ENCODE peak calls at places on chromosomes 12 and 14, in eight cellular contexts. G, T, Z, L, Q, O, X and H are unnamed samples.

GRCh38 chr12:30700216-30700900 is 4.7 kb upstream of the IPO8 start:
- DNase-seq in G (no peak), T (no peak), Z (no peak), L (no peak), Q (no peak), O (no peak), X (no peak), H (no peak)

GRCh38 chr14:97253756-97254155 is 456.6 kb downstream of the VRK1 start:
- DNase-seq in G (no peak), T (no peak), Z (no peak), L (no peak), Q (no peak), O (no peak), X (no peak), H (no peak)

GRCh38 chr12:34219046-34219770 is 196.9 kb downstream of the ALG10 start:
- DNase-seq in G (no peak), T (no peak), Z (no peak), L (no peak), Q (no peak), O (peak; percentile 10), X (peak; percentile 79), H (no peak)

GRCh38 chr14:37583358-37584210 is 11.5 kb downstream of the FOXA1 start:
- DNase-seq in G (no peak), T (peak; percentile 55), Z (no peak), L (peak; percentile 48), Q (peak; percentile 54), O (no peak), X (peak; percentile 87), H (no peak)

GRCh38 chr12:118704517-118704916 is 276.8 kb upstream of the SRRM4 start:
- DNase-seq in G (no peak), T (peak; percentile 7), Z (no peak), L (no peak), Q (peak; percentile 24), O (peak; percentile 39), X (no peak), H (no peak)

GRCh38 chr14:23132970-23133369 is 13.9 kb upstream of the CEBPE start:
- DNase-seq in G (no peak), T (no peak), Z (no peak), L (no peak), Q (no peak), O (no peak), X (no peak), H (no peak)

GRCh38 chr14:73242274-73242960 is 5.1 kb downstream of the PAPLN start:
- DNase-seq in G (no peak), T (no peak), Z (no peak), L (no peak), Q (no peak), O (peak; percentile 21), X (no peak), H (no peak)

GRCh38 chr12:125343649-125344048 is 278.4 kb downstream of the AACS start:
- DNase-seq in G (no peak), T (no peak), Z (no peak), L (no peak), Q (no peak), O (no peak), X (no peak), H (no peak)

GRCh38 chr12:12673296-12673695 is 22.7 kb downstream of the GPR19 start:
- DNase-seq in G (no peak), T (no peak), Z (no peak), L (no peak), Q (no peak), O (no peak), X (no peak), H (no peak)

GRCh38 chr12:123990512-123990911 is 17.5 kb downstream of the ZNF664 start:
- DNase-seq in G (no peak), T (no peak), Z (no peak), L (no peak), Q (no peak), O (no peak), X (no peak), H (no peak)

GRCh38 chr14:33525626-33526025 is 425.2 kb downstream of the EGLN3 start:
- DNase-seq in G (no peak), T (no peak), Z (no peak), L (no peak), Q (no peak), O (no peak), X (no peak), H (no peak)

GRCh38 chr12:106378788-106379187 is 21.2 kb downstream of the POLR3B start:
- DNase-seq in G (no peak), T (no peak), Z (no peak), L (no peak), Q (no peak), O (no peak), X (no peak), H (no peak)

GRCh38 chr12:92778525-92778924 is 75.7 kb downstream of the PLEKHG7 start:
- DNase-seq in G (no peak), T (no peak), Z (no peak), L (no peak), Q (no peak), O (no peak), X (no peak), H (no peak)

GRCh38 chr14:61184117-61184516 is 97.0 kb downstream of the TMEM30B start:
- DNase-seq in G (no peak), T (no peak), Z (no peak), L (no peak), Q (no peak), O (no peak), X (no peak), H (no peak)

GRCh38 chr14:81351205-81351604 is 48.9 kb downstream of the STON2 start:
- DNase-seq in G (no peak), T (no peak), Z (no peak), L (no peak), Q (no peak), O (no peak), X (no peak), H (no peak)

GRCh38 chr12:33795536-33795935 is 226.8 kb upstream of the ALG10 start:
- DNase-seq in G (no peak), T (no peak), Z (no peak), L (no peak), Q (no peak), O (no peak), X (no peak), H (no peak)

GRCh38 chr12:49068879-49069506 is 786 bp downstream of the RHEBL1 start:
- DNase-seq in G (no peak), T (no peak), Z (no peak), L (no peak), Q (no peak), O (no peak), X (no peak), H (no peak)

GRCh38 chr12:9404031-9404430 is 195.8 kb upstream of the PZP start:
- DNase-seq in G (no peak), T (no peak), Z (no peak), L (no peak), Q (no peak), O (peak; percentile 33), X (no peak), H (no peak)

DNA sequence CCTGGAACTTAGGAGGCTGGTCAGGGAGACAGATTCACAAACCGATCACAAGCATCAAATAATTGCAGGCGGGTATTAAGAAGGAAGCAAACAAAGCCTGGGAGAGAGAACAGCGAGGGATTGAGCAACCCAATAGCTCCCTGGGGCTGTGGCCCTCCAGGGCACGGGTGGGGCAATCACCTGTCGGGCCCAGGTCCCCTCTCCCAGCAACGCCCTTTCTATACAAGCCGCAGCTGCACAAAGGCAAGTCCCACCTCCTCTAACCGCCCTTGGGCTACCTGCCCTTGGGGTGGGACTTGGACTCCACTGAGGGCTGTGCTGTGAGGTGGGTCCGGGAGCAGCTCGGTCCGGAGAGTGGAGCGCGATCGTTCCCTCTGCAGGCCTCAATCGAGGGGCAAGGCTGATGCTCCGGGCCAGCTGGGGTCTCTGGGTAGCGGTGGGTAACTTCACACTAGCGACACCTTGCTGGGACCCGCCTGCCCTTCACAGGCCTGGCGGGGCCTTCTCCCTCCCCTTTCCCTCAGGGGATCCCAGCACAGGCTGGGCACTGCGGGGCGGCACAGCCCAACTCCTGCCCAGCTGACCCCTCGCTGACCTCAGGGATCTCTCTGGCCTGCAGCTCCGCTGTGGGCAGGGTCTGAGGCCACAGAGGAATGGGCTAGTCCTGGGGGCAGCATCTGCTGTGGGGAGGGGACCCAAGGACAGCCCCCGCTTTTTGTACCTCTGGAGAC is 8.0 kb downstream of the PHB2 start:
- DNase-seq in G (peak; percentile 64), T (no peak), Z (peak; percentile 86), L (peak; percentile 89), Q (no peak), O (peak; percentile 35), X (peak; percentile 83), H (no peak)
- TF ChIP-seq EP300 in G (no peak), T (no peak), Z (no peak), L (peak; percentile 39), Q (no peak), O (no peak), X (no peak), H (no peak)

DNA sequence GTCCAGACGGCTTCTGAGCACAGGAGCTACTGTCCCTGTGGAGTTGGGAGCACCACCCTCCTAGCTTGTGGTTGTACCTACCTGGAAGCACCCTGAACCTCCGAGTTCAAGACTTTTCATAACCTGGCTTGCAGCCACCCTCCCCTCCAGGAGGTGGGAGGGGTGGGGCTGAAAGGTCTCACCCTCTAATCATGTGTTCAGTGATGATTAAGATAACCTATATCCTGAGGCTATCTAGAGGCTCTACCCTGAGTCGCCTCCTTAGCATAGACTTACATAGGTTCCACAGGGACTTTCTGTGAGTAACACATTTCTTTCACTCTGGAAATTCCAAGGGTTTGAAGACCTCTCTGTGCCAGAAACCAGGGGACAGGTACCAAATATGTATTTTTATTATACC is 146.5 kb downstream of the CFAP54 start:
- DNase-seq in G (no peak), T (no peak), Z (no peak), L (no peak), Q (no peak), O (no peak), X (no peak), H (no peak)
- TF ChIP-seq EP300 in G (no peak), T (no peak), Z (no peak), L (no peak), Q (no peak), O (no peak), X (no peak), H (no peak)

GRCh38 chr14:32382704-32383103 is 53.6 kb downstream of the AKAP6 start:
- DNase-seq in G (no peak), T (peak; percentile 40), Z (no peak), L (no peak), Q (no peak), O (peak; percentile 34), X (no peak), H (no peak)

GRCh38 chr14:32379447-32379846 is 50.3 kb downstream of the AKAP6 start:
- DNase-seq in G (no peak), T (no peak), Z (no peak), L (no peak), Q (peak; percentile 49), O (no peak), X (no peak), H (no peak)

GRCh38 chr14:32383337-32384009 is 54.4 kb downstream of the AKAP6 start:
- DNase-seq in G (no peak), T (no peak), Z (no peak), L (no peak), Q (no peak), O (no peak), X (no peak), H (no peak)

GRCh38 chr14:32384464-32384863 is 55.4 kb downstream of the AKAP6 start:
- DNase-seq in G (no peak), T (no peak), Z (no peak), L (no peak), Q (no peak), O (no peak), X (no peak), H (no peak)

GRCh38 chr14:32381869-32382268 is 52.8 kb downstream of the AKAP6 start:
- DNase-seq in G (no peak), T (no peak), Z (no peak), L (no peak), Q (no peak), O (no peak), X (no peak), H (no peak)
- TF ChIP-seq EP300 in G (no peak), T (no peak), Z (no peak), L (no peak), Q (no peak), O (no peak), X (no peak), H (no peak)

GRCh38 chr12:112714166-112714565 is 77.4 kb upstream of the RPH3A start:
- DNase-seq in G (no peak), T (no peak), Z (no peak), L (no peak), Q (no peak), O (no peak), X (no peak), H (no peak)
- TF ChIP-seq EP300 in G (no peak), T (no peak), Z (no peak), L (no peak), Q (no peak), O (no peak), X (no peak), H (no peak)